ENCODE peak calls at places on chromosomes 12 and 14, in six cellular contexts. I, M, K, Q, P and B are unnamed samples.

GRCh38 chr12:22481557-22482104 is 62.7 kb downstream of the C2CD5 start:
- DNase-seq in M (no peak), K (peak), P (no peak), I (no peak), Q (no peak), B (no peak)

GRCh38 chr12:2690348-2691000 is 104.3 kb upstream of the FKBP4 start:
- DNase-seq in Q (no peak), P (no peak), I (no peak), M (no peak), K (no peak), B (no peak)

GRCh38 chr12:4280351-4281163 is 7.0 kb downstream of the CCND2 start:
- DNase-seq in Q (no peak), K (peak), I (peak), P (peak), M (no peak), B (peak)

GRCh38 chr12:130444081-130444480 is 106.4 kb downstream of the PIWIL1 start:
- DNase-seq in M (no peak), I (no peak), Q (no peak), P (no peak), K (no peak), B (no peak)

GRCh38 chr14:91867316-91867988 is at the start of gene TC2N:
- DNase-seq in Q (no peak), M (no peak), K (no peak), I (no peak), P (no peak), B (no peak)

GRCh38 chr12:26135010-26135420 is 10.2 kb upstream of the BHLHE41 start:
- DNase-seq in M (no peak), Q (no peak), K (peak), I (no peak), P (peak), B (no peak)

GRCh38 chr12:48925218-48925871 is at the start of gene FKBP11:
- DNase-seq in M (no peak), K (peak), I (peak), P (peak), Q (no peak), B (peak)

GRCh38 chr14:98101323-98101722 is 1170.7 kb downstream of the BCL11B start:
- DNase-seq in M (no peak), K (no peak), Q (no peak), I (no peak), P (no peak), B (no peak)

GRCh38 chr14:88983755-88984154 is 159.3 kb downstream of the TTC8 start:
- DNase-seq in P (no peak), Q (no peak), K (no peak), I (no peak), M (no peak), B (no peak)

DNA sequence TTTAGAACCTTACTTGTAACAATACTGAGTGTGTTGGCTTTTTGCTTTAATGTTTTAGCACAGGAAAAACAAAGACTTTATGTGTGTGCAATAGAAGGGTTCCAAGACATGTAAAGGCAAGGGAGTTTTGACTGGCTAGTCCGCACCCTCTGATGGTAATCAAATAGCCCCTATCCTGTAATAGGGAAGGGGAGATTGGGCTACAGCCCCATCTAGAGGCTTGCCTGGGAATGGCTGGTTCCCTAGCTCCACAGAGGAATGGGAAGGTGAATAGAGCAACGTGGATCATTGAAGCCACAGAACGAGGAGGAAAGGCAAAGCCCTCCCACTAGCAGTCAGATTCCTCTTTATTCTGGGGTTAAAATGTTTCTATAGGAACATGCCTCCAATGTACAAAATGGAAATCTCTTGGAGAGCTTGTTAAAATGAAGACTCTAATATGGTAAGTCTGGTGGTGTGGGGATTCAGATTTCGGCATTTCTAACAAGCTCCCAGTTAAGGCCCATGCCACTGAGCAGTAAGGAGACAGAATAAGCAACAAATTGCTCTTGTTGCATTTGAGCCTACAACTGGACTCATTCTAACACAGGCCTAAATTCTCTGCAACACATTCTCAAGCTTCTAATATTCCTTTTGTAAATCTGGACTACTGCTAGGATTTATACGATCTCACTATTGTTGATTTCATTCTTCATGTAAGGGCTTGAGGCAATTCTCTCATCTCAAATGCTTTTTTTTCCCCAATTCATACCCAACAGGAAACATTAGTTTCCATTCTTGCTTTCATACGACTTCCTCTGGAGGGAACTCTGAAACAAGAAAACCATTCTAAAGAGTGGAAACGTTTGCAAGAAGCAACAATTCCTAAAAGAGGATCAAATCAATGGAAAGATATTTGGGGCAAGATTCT is 57.1 kb downstream of the NIN start:
- DNase-seq in M (no peak), P (no peak), I (no peak), K (peak), Q (no peak), B (no peak)
- H3K27ac ChIP-seq in M (no peak), P (no peak), I (no peak), K (no peak), Q (no peak), B (peak)

GRCh38 chr14:39417014-39417413 is 15.2 kb downstream of the FBXO33 start:
- DNase-seq in Q (peak), K (no peak), I (no peak), M (no peak), P (no peak), B (no peak)
- TF ChIP-seq CTCF in Q (peak), K (no peak), I (peak), M (peak), P (no peak), B (no peak)

GRCh38 chr14:100309028-100309718 is 2.9 kb upstream of the SLC25A29 start:
- DNase-seq in M (no peak), K (no peak), Q (no peak), I (no peak), P (no peak), B (no peak)
- H3K27ac ChIP-seq in M (peak), K (no peak), Q (no peak), I (no peak), P (no peak), B (no peak)

GRCh38 chr12:52495385-52495784 is 2.3 kb upstream of the KRT6A start:
- DNase-seq in M (no peak), K (no peak), I (no peak), Q (peak), P (no peak), B (no peak)
- TF ChIP-seq CTCF in M (no peak), K (no peak), I (no peak), Q (no peak), P (no peak), B (no peak)